ENCODE peak calls at places on chromosomes 4 and X, in five cellular contexts. G is transverse colon; X is uterus; I is CD4-positive, alpha-beta memory T cell; F is left lung. M is an unnamed sample. For H3K9me3, the result is how much of the 10 kb centered on the place peaks cover.

GRCh38 chr4:84722720-84723119 is 139.8 kb downstream of the CDS1 start:
- DNase-seq in F (no peak), X (no peak), I (no peak), G (no peak), M (no peak)

GRCh38 chr4:39568805-39569204 is 41.6 kb upstream of the UGDH start:
- DNase-seq in G (no peak), F (no peak), I (no peak), X (no peak), M (no peak)

GRCh38 chrX:15299945-15300851 is 15.2 kb downstream of the ASB11 start:
- DNase-seq in F (no peak), I (no peak), G (no peak), X (no peak), M (no peak)

GRCh38 chr4:2260336-2261109 is 1.4 kb downstream of the MXD4 start:
- DNase-seq in X (peak), F (peak), I (no peak), G (peak), M (no peak)

GRCh38 chr4:167955006-167955405 is 137.3 kb upstream of the ANXA10 start:
- DNase-seq in F (no peak), X (no peak), I (no peak), G (no peak), M (no peak)

GRCh38 chr4:180811556-180811955 is 1431.6 kb upstream of the TENM3 start:
- DNase-seq in X (no peak), F (no peak), I (no peak), G (no peak), M (no peak)

GRCh38 chr4:178241601-178242118 is 799.4 kb upstream of the AGA start:
- DNase-seq in G (no peak), F (no peak), I (no peak), X (no peak), M (no peak)

GRCh38 chrX:3678287-3678686 is 35.2 kb downstream of the PRKX start:
- DNase-seq in F (no peak), X (no peak), I (no peak), G (no peak), M (no peak)

GRCh38 chr4:108738307-108738706 is 24.5 kb downstream of the ETNPPL start:
- DNase-seq in I (no peak), F (no peak), G (no peak), X (no peak), M (no peak)

GRCh38 chrX:1606476-1606875 is 8.4 kb upstream of the ASMT start:
- DNase-seq in F (no peak), X (no peak), G (no peak), I (no peak), M (no peak)

GRCh38 chrX:136115124-136115908 is 32.0 kb upstream of the FHL1 start:
- DNase-seq in X (peak), I (no peak), F (no peak), G (no peak), M (peak)

GRCh38 chrX:53939127-53939526 is 105.1 kb downstream of the PHF8 start:
- DNase-seq in F (no peak), X (no peak), G (no peak), I (no peak), M (no peak)

GRCh38 chr4:137651128-137651527 is 118.8 kb upstream of the PCDH18 start:
- DNase-seq in I (no peak), X (no peak), G (no peak), F (no peak), M (peak)

GRCh38 chrX:119105826-119106225 is 21.8 kb downstream of the KIAA1210 start:
- DNase-seq in F (no peak), I (no peak), G (no peak), X (no peak), M (peak)

GRCh38 chrX:47515941-47516649 is 33.1 kb upstream of the ZNF41 start:
- DNase-seq in X (no peak), F (no peak), G (no peak), I (no peak), M (no peak)

GRCh38 chrX:40010550-40011364 is 87.0 kb downstream of the BCOR start:
- DNase-seq in F (no peak), I (no peak), X (no peak), G (no peak), M (no peak)

GRCh38 chr4:53132117-53132889 is 233.6 kb downstream of the SCFD2 start:
- DNase-seq in I (no peak), F (no peak), X (no peak), G (no peak), M (no peak)

GRCh38 chrX:110316351-110317078 is 1.4 kb downstream of the AMMECR1 start:
- DNase-seq in I (no peak), X (no peak), F (no peak), G (no peak), M (no peak)

GRCh38 chr4:7009591-7009990 is 33.6 kb upstream of the TADA2B start:
- DNase-seq in F (no peak), I (no peak), X (no peak), G (no peak), M (no peak)

DNA sequence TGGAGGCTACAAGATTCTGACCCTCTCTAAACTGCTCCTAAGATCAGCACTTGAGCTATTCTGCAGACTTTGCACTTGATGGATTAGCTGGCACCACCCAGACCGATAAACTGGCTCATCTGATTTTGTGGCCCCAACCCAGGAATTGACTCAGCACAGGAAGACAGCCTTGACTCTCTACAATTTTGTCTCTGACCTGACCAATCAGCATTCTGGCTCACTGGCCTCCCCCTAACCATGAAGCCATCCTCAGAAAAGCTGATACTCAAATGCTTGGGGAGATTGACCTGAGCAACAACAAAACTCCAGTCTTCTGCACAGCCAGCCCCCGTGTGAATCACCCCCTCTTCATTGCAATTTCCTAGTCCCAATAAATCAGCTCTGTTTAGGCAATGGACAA is 195.4 kb upstream of the PPP1R2C start:
- DNase-seq in G (no peak), F (no peak), I (no peak), X (no peak), M (no peak)
- H3K9me3 ChIP-seq in G (under half), F (under half), I (under half), X (under half), M (under half)

DNA sequence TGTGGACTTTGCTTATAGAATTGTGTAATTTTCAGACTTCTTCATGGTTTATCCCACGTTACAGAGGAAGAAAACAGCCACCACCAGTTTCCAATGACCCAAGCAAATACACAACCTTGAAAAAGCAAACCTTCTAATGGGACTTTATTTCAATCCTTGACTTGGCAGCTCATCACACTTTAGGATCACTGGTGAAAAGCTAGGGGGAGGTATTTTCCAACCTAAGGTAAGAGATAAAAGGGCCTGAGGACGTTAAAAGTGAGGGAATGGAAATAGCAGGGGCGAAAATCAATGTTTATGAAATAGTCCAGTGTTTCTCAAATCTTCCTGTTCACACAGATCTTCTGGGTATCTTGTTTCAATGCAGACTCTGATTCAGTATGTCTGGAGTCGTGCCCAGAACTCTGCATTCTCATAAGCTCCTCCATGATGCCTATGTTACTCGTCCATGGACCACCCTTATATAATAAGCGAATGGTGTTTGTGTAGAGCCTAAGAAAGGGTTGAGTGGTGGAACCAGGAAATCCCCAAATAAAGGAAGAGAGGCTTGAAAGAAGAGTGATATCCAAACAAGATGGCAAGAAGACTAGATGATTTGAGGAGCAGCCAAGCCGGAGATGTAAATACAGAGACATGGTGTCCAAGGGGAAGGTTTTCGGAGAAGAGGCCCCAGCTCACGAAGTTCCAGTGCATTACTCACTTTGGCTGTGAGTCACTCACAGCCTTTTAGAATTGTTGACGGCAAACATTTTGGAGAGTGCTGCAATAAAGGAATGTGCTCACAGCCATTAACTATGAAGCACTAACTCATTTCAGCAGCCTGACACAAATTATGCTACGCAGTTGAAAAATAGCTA is 215.6 kb upstream of the PPARGC1A start:
- DNase-seq in F (no peak), I (no peak), G (no peak), X (peak), M (peak)
- H3K4me3 ChIP-seq in F (no peak), I (no peak), G (no peak), X (no peak), M (peak)

GRCh38 chr4:38298868-38299713 is 338.9 kb downstream of the PTTG2 start:
- DNase-seq in F (no peak), X (no peak), I (no peak), G (no peak), M (no peak)
- H3K9me3 ChIP-seq in F (under half), X (under half), I (under half), G (under half), M (under half)

GRCh38 chr4:71269241-71269640 is 69.6 kb upstream of the SLC4A4 start:
- DNase-seq in I (no peak), F (no peak), X (no peak), G (no peak), M (no peak)
- H3K4me3 ChIP-seq in I (no peak), F (no peak), X (no peak), G (no peak), M (no peak)

GRCh38 chr4:63090641-63091040 is 1318.6 kb downstream of the TECRL start:
- DNase-seq in I (no peak), G (no peak), X (no peak), F (no peak), M (no peak)
- H3K9me3 ChIP-seq in I (under half), G (under half), X (under half), F (under half), M (under half)

GRCh38 chr4:126812076-126812475 is 820.7 kb upstream of the INTU start:
- DNase-seq in I (no peak), G (no peak), X (no peak), F (no peak), M (no peak)
- H3K4me3 ChIP-seq in I (no peak), G (no peak), X (no peak), F (no peak), M (no peak)

DNA sequence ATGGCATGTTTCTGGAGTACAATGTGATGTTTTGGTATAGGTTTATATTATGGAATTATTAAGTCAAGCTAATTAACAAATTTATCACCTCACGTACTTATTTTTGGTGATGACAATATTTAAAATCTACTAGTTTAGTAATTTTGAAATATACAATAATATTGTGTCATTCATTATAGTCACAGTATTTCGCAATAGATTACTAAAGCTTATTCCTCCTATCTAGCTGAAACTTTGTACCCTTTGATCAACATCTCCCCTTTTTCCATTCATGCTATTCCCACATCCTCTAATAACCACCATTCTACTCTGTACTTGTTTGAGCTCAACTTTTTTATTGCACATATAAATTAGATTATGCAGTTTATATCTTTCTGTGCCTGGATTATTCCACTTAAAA is 164.8 kb upstream of the SPANXN4 start:
- DNase-seq in X (no peak), I (no peak), F (no peak), G (no peak), M (no peak)
- H3K9me3 ChIP-seq in X (under half), I (under half), F (under half), G (under half), M (under half)

GRCh38 chr4:55407119-55407518 is 11.4 kb downstream of the TMEM165 start:
- DNase-seq in I (no peak), F (no peak), X (no peak), G (no peak), M (no peak)

GRCh38 chr4:55409468-55410171 is 13.9 kb downstream of the TMEM165 start:
- DNase-seq in X (no peak), I (no peak), F (no peak), G (no peak), M (no peak)

GRCh38 chr4:55406545-55406944 is 10.8 kb downstream of the TMEM165 start:
- DNase-seq in F (no peak), I (no peak), X (no peak), G (no peak), M (no peak)

GRCh38 chr4:55410431-55410830 is 14.7 kb downstream of the TMEM165 start:
- DNase-seq in X (no peak), I (no peak), G (no peak), F (no peak), M (no peak)

GRCh38 chr4:55407764-55408163 is 12.0 kb downstream of the TMEM165 start:
- DNase-seq in G (no peak), F (no peak), X (no peak), I (no peak), M (no peak)
- H3K4me3 ChIP-seq in G (no peak), F (no peak), X (no peak), I (no peak), M (no peak)

DNA sequence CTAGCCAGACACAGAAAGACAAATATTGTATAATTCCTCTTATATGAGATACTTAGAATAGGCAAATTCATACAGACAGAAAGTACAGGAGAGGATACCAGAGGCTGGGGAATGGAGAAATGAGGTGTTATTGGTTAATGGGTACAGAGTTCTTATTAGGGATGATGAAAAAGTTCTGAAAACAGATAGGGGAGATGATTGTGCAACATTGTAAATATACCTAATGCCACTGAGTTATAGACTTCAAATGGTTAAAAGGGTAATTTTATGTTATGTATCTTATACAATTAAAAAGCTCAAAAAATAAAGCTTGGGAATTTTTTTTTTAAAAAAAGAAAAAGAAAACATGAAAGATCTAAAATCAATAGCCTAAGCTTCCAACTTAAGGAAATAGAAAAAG is 98.8 kb upstream of the TECRL start:
- DNase-seq in I (no peak), G (no peak), X (no peak), F (no peak), M (no peak)
- H3K9me3 ChIP-seq in I (under half), G (under half), X (under half), F (under half), M (under half)